ENCODE peak calls at places on chromosomes 1 and 21, in four cellular contexts. M is ELR, Z is AG08396, X is Ammon's horn. N is an unnamed sample.

GRCh38 chr1:173330149-173330951 is 123.2 kb upstream of the TNFSF4 start:
- DNase-seq in Z (peak), X (no peak), M (peak), N (no peak)

GRCh38 chr21:26445440-26445839 is 127.6 kb downstream of the CYYR1 start:
- DNase-seq in Z (no peak), M (no peak), X (no peak), N (no peak)

GRCh38 chr1:210748796-210749195 is 385.2 kb downstream of the KCNH1 start:
- DNase-seq in X (no peak), M (no peak), Z (no peak), N (no peak)

GRCh38 chr21:42417533-42417932 is 13.8 kb downstream of the UBASH3A start:
- DNase-seq in M (no peak), Z (no peak), X (no peak), N (no peak)

GRCh38 chr1:43524804-43525203 is 5.9 kb upstream of the PTPRF start:
- DNase-seq in Z (no peak), X (no peak), M (no peak), N (no peak)

GRCh38 chr1:35452086-35452485 is 105.1 kb downstream of the KIAA0319L start:
- DNase-seq in M (peak), Z (peak), X (peak), N (no peak)

GRCh38 chr1:195345149-195345548 is 1263.1 kb downstream of the KCNT2 start:
- DNase-seq in Z (no peak), X (no peak), M (no peak), N (no peak)

GRCh38 chr1:46148318-46148717 is 15.9 kb upstream of the PIK3R3 start:
- DNase-seq in Z (no peak), M (no peak), X (no peak), N (no peak)

GRCh38 chr1:220990417-220991337 is 111.4 kb downstream of the HLX start:
- DNase-seq in Z (peak), X (no peak), M (peak), N (no peak)

GRCh38 chr1:84603941-84604830 is 29.9 kb upstream of the CTBS start:
- DNase-seq in M (peak), X (peak), Z (peak), N (peak)

GRCh38 chr1:180358649-180359048 is 128.6 kb downstream of the LHX4 start:
- DNase-seq in Z (peak), M (no peak), X (peak), N (no peak)

GRCh38 chr1:24725209-24725651 is 20.0 kb upstream of the CLIC4 start:
- DNase-seq in X (no peak), M (peak), Z (peak), N (no peak)

GRCh38 chr21:43362928-43363314 is 64.0 kb downstream of the SIK1 start:
- DNase-seq in X (no peak), Z (no peak), M (no peak), N (no peak)

GRCh38 chr1:211589782-211590721 is 11.1 kb upstream of the SLC30A1 start:
- DNase-seq in Z (no peak), M (peak), X (peak), N (no peak)

GRCh38 chr1:186440584-186440983 is 20.3 kb downstream of the PDC start:
- DNase-seq in M (peak), X (no peak), Z (no peak), N (peak)

GRCh38 chr1:8395433-8395866 is 77.5 kb downstream of the SLC45A1 start:
- DNase-seq in X (peak), M (peak), Z (no peak), N (no peak)

GRCh38 chr21:44024895-44025353 is 12.8 kb downstream of the TRAPPC10 start:
- DNase-seq in X (peak), M (peak), Z (peak), N (no peak)

GRCh38 chr1:242428403-242429190 is 95.9 kb downstream of the PLD5 start:
- DNase-seq in X (no peak), Z (no peak), M (no peak), N (no peak)

GRCh38 chr1:162003825-162004205 is 19.9 kb downstream of the OLFML2B start:
- DNase-seq in X (peak), M (peak), Z (peak), N (no peak)

GRCh38 chr1:84985365-84985764 is 11.5 kb downstream of the MCOLN2 start:
- DNase-seq in M (no peak), Z (no peak), X (no peak), N (no peak)

GRCh38 chr21:33152228-33153130 is 77.3 kb upstream of the IFNAR2 start:
- DNase-seq in M (no peak), Z (no peak), X (peak), N (no peak)

GRCh38 chr1:188269956-188270355 is 1441.2 kb downstream of the PLA2G4A start:
- DNase-seq in X (no peak), Z (no peak), M (no peak), N (no peak)

GRCh38 chr1:30028939-30029338 is 694.4 kb downstream of the MATN1 start:
- DNase-seq in X (no peak), M (no peak), Z (no peak), N (no peak)

GRCh38 chr1:156493749-156494148 is 6.8 kb downstream of the MEF2D start:
- DNase-seq in X (no peak), Z (no peak), M (no peak), N (no peak)

GRCh38 chr1:80966266-80966665 is 834.5 kb upstream of the ADGRL2 start:
- DNase-seq in X (no peak), M (no peak), Z (no peak), N (no peak)

GRCh38 chr1:24151175-24151533 is 8.2 kb upstream of the IL22RA1 start:
- DNase-seq in X (no peak), M (no peak), Z (no peak), N (peak)

GRCh38 chr1:91781371-91781825 is 104.6 kb downstream of the TGFBR3 start:
- DNase-seq in Z (no peak), M (peak), X (no peak), N (no peak)

GRCh38 chr1:230458509-230458908 is 32.4 kb upstream of the PGBD5 start:
- DNase-seq in Z (no peak), M (peak), X (peak), N (no peak)